ENCODE peak calls at places on chromosomes 1 and 21, in seven cellular contexts. T is mucosa of descending colon, S is fibroblast of mammary gland, Q is stomach, L is GM23338, R is PC-3, B is lung. F is an unnamed sample.

GRCh38 chr1:115980998-115981993 is 5.0 kb downstream of the SLC22A15 start:
- DNase-seq in T (peak), S (peak), Q (no peak), L (peak), R (peak), B (no peak), F (no peak)

GRCh38 chr1:1582970-1583666 is 8.5 kb upstream of the SSU72 start:
- DNase-seq in T (no peak), S (no peak), Q (no peak), L (no peak), R (no peak), B (no peak), F (no peak)

GRCh38 chr1:2982615-2983318 is 38.5 kb upstream of the ACTRT2 start:
- DNase-seq in T (no peak), S (no peak), Q (no peak), L (no peak), R (no peak), B (no peak), F (no peak)

GRCh38 chr1:206049293-206049692 is 3.7 kb upstream of the RHEX start:
- DNase-seq in T (no peak), S (no peak), Q (no peak), L (no peak), R (no peak), B (no peak), F (no peak)

GRCh38 chr1:2353215-2353906 is 38.0 kb downstream of the MORN1 start:
- DNase-seq in T (no peak), S (no peak), Q (no peak), L (no peak), R (no peak), B (no peak), F (no peak)

GRCh38 chr1:47572731-47573505 is 135.1 kb downstream of the FOXD2 start:
- DNase-seq in T (no peak), S (no peak), Q (no peak), L (peak), R (no peak), B (no peak), F (no peak)

GRCh38 chr1:116448785-116449385 is 75.8 kb downstream of the ATP1A1 start:
- DNase-seq in T (no peak), S (peak), Q (no peak), L (no peak), R (peak), B (no peak), F (no peak)

GRCh38 chr21:29721964-29722363 is 217.8 kb downstream of the GRIK1 start:
- DNase-seq in T (no peak), S (no peak), Q (no peak), L (no peak), R (no peak), B (no peak), F (no peak)

GRCh38 chr1:21657456-21658190 is 11.5 kb downstream of the RAP1GAP start:
- DNase-seq in T (no peak), S (no peak), Q (no peak), L (no peak), R (no peak), B (no peak), F (no peak)
- TF ChIP-seq CTCF in T (no peak), S (no peak), Q (no peak), L (peak), R (peak), B (no peak), F (no peak)

GRCh38 chr1:44739361-44740178 is at the start of gene KIF2C:
- DNase-seq in T (peak), S (peak), Q (peak), L (peak), R (peak), B (peak), F (peak)
- TF ChIP-seq CTCF in T (no peak), S (no peak), Q (no peak), L (no peak), R (no peak), B (no peak), F (no peak)

GRCh38 chr1:60421965-60422364 is 348.4 kb upstream of the C1orf87 start:
- DNase-seq in T (no peak), S (no peak), Q (no peak), L (no peak), R (no peak), B (no peak), F (no peak)

GRCh38 chr1:60427194-60427593 is 353.6 kb upstream of the C1orf87 start:
- DNase-seq in T (no peak), S (no peak), Q (no peak), L (no peak), R (peak), B (no peak), F (no peak)

GRCh38 chr1:60425528-60425927 is 352.0 kb upstream of the C1orf87 start:
- DNase-seq in T (peak), S (peak), Q (no peak), L (peak), R (peak), B (no peak), F (no peak)

GRCh38 chr1:60419023-60419422 is 345.5 kb upstream of the C1orf87 start:
- DNase-seq in T (peak), S (no peak), Q (no peak), L (no peak), R (no peak), B (no peak), F (no peak)

GRCh38 chr1:60423181-60423780 is 349.7 kb upstream of the C1orf87 start:
- DNase-seq in T (no peak), S (peak), Q (no peak), L (no peak), R (no peak), B (no peak), F (no peak)
- TF ChIP-seq CTCF in T (no peak), S (no peak), Q (no peak), L (no peak), R (no peak), B (no peak), F (no peak)

GRCh38 chr1:202860744-202861419 is 28.1 kb downstream of the RABIF start:
- DNase-seq in T (peak), S (peak), Q (peak), L (peak), R (peak), B (peak), F (peak)
- TF ChIP-seq CTCF in T (no peak), S (no peak), Q (no peak), L (no peak), R (no peak), B (no peak), F (no peak)

DNA sequence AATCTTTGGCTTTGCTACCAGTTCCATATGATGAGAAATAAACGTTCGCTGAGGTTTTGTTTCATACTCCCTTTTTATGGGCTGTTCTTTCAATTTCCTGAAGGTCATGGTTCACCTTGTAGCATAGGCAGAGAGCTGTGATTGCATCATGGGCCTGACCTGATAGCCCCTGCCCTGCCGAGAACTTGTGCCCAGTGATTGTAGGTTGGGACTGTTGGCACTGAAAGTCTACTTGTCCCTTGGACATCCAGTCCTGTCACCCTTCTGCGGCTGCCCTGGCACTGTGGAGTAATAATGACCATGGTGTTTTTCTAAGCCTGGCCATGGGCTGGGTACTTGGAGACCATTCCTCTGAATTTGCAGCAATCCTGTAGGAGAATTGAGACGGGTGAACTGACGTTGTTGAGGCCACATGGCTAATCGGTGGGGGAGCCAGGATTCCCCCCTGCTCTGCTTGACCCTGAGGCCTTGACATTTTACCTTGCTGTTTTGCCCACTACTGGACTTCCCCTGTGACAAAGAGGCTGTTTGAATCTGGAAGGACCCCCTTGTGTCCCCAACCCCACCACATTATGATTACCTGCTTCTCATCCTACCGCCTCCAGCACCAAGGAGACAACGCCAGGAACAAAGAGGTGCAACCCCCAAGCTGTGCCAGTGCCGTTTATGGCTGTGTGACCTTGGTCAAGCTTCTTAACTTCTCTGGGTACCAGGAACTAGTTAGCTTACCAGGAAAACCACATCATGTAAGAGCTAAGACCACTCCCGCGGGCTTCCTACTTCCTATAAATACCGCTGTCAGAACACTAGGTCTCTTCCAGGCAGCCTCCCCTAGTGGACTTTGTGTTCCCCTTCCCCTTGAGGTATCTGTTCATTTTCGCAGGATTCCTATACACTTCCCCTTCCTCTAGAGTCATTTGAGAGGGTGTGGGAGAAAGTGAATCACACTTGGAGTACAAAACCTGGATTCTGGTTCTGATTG is 23.4 kb downstream of the SESN2 start:
- DNase-seq in T (no peak), S (no peak), Q (no peak), L (no peak), R (no peak), B (no peak), F (no peak)
- TF ChIP-seq CTCF in T (no peak), S (no peak), Q (no peak), L (no peak), R (no peak), B (no peak), F (no peak)

DNA sequence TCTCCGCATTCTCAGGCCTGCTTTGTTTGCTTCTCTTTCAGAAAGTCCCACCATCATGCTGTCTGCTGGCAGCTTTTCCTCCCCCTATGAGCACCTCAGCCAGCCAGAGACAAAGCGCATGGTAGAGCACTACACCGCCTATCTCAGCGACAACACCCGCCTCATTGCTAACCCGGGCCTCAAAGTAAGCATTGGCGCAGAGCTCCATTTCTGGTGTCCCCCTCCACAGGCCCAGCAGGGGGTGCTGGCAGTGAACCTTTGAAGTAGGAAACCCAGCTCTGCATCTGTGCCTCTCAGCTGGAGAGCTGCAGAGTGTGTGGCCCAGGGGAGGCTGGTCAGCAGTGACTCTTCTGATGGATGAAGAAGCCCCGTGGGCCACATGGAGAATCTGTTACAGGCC is 81.2 kb upstream of the RAVER2 start:
- DNase-seq in T (no peak), S (peak), Q (no peak), L (peak), R (peak), B (no peak), F (no peak)
- TF ChIP-seq CTCF in T (no peak), S (peak), Q (no peak), L (peak), R (peak), B (no peak), F (no peak)

F was measured in pancreas.